ENCODE peak calls at places on chromosomes 4 and X, in four cellular contexts. A, H, R and S are unnamed samples.

GRCh38 chrX:40095588-40096394 is 2.0 kb downstream of the BCOR start:
- DNase-seq in A (no peak), H (peak; percentile 86), R (no peak), S (no peak)

GRCh38 chr4:107213880-107214279 is 177.8 kb upstream of the DKK2 start:
- DNase-seq in A (no peak), H (no peak), R (no peak), S (no peak)

GRCh38 chr4:4507403-4507802 is 34.4 kb downstream of the STX18 start:
- DNase-seq in A (no peak), H (no peak), R (no peak), S (no peak)

GRCh38 chrX:39133971-39134370 is 332.7 kb downstream of the MID1IP1 start:
- DNase-seq in A (no peak), H (no peak), R (no peak), S (no peak)

GRCh38 chr4:149997881-149998421 is 80.3 kb upstream of the DCLK2 start:
- DNase-seq in A (no peak), H (no peak), R (no peak), S (no peak)

GRCh38 chr4:40401646-40402045 is 66.5 kb downstream of the CHRNA9 start:
- DNase-seq in A (no peak), H (no peak), R (no peak), S (no peak)

GRCh38 chr4:144594471-144594986 is 51.4 kb upstream of the HHIP start:
- DNase-seq in A (no peak), H (no peak), R (no peak), S (no peak)

GRCh38 chr4:183362916-183363542 is 40.8 kb upstream of the CLDN24 start:
- DNase-seq in A (no peak), H (no peak), R (no peak), S (no peak)

GRCh38 chrX:71493111-71493613 is 39.7 kb upstream of the OGT start:
- DNase-seq in A (no peak), H (no peak), R (peak; percentile 7), S (no peak)

GRCh38 chr4:126071346-126072333 is 756.9 kb downstream of the FAT4 start:
- DNase-seq in A (no peak), H (no peak), R (no peak), S (no peak)

GRCh38 chr4:173958445-173958844 is 325.0 kb downstream of the FBXO8 start:
- DNase-seq in A (no peak), H (no peak), R (no peak), S (no peak)

GRCh38 chr4:54296548-54297203 is 67.6 kb downstream of the PDGFRA start:
- DNase-seq in A (no peak), H (no peak), R (no peak), S (no peak)

GRCh38 chr4:47837582-47838294 is at the start of gene CORIN:
- DNase-seq in A (no peak), H (peak; percentile 85), R (no peak), S (no peak)

GRCh38 chr4:41287005-41287404 is 30.3 kb downstream of the UCHL1 start:
- DNase-seq in A (no peak), H (no peak), R (no peak), S (no peak)

GRCh38 chrX:136273986-136274385 is 22.8 kb upstream of the MAP7D3 start:
- DNase-seq in A (no peak), H (no peak), R (no peak), S (no peak)

GRCh38 chr4:151202851-151203455 is 74.0 kb upstream of the PRSS48 start:
- DNase-seq in A (no peak), H (no peak), R (peak; percentile 22), S (no peak)

GRCh38 chrX:1385251-1385794 is 6.6 kb downstream of the SLC25A6 start:
- DNase-seq in A (peak; percentile 8), H (peak; percentile 35), R (no peak), S (no peak)

GRCh38 chrX:49067285-49068120 is 6.3 kb downstream of the PRAF2 start:
- DNase-seq in A (no peak), H (no peak), R (no peak), S (no peak)

GRCh38 chr4:106530816-106531215 is 162.2 kb upstream of the GIMD1 start:
- DNase-seq in A (no peak), H (no peak), R (no peak), S (no peak)

GRCh38 chr4:8238061-8238511 is 31.5 kb upstream of the HTRA3 start:
- DNase-seq in A (no peak), H (no peak), R (no peak), S (no peak)

GRCh38 chr4:8239661-8240060 is 29.9 kb upstream of the HTRA3 start:
- DNase-seq in A (no peak), H (peak; percentile 69), R (no peak), S (no peak)

GRCh38 chr4:8237256-8237989 is 32.1 kb upstream of the HTRA3 start:
- DNase-seq in A (no peak), H (peak; percentile 78), R (no peak), S (no peak)

GRCh38 chr4:8239226-8239625 is 30.3 kb upstream of the HTRA3 start:
- DNase-seq in A (no peak), H (peak; percentile 43), R (no peak), S (no peak)

GRCh38 chr4:8238515-8239053 is 31.0 kb upstream of the HTRA3 start:
- DNase-seq in A (peak; percentile 55), H (peak; percentile 76), R (no peak), S (no peak)
- TF ChIP-seq CTCF in A (peak; percentile 59), H (no peak), R (peak; percentile 35), S (no peak)

GRCh38 chr4:101597204-101597603 is 193.3 kb upstream of the BANK1 start:
- DNase-seq in A (no peak), H (no peak), R (no peak), S (no peak)
- TF ChIP-seq CTCF in A (peak; percentile 51), H (no peak), R (no peak), S (no peak)

DNA sequence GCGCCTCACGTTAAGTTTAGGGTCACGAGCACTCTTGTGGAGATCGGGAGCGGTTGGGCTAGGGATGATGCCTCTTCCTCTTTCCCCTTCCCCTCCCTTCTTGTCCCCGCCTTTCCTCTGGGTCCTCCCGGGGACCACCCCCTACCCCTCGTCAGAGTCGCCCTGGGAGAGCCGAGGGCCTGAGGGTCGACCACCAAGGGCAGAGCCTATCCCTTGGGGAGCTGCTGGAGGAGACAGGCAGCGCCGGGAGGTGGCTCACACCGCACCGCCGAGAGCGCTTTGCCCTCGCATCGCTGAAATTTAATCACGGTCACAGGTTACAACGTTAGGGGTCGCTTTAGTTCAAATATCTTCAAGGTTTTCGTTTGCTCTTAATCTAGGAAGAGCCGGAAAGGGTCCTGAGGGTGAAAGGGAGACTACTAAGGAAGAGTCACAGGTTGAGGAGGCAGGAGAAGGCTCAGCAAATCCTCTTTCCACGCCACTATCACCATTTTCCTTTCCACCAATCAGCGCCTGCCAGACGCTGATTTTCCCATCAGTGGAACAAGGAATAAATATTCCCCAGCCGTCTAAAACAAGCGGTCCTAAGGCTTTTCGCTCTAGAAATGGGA is 529 bp upstream of the SNCA start:
- DNase-seq in A (peak; percentile 59), H (peak; percentile 79), R (no peak), S (no peak)
- TF ChIP-seq CTCF in A (no peak), H (no peak), R (no peak), S (no peak)

GRCh38 chr4:7124643-7125442 is 57.0 kb upstream of the GRPEL1 start:
- DNase-seq in A (no peak), H (no peak), R (peak; percentile 31), S (peak; percentile 26)
- TF ChIP-seq CTCF in A (no peak), H (no peak), R (no peak), S (no peak)

DNA sequence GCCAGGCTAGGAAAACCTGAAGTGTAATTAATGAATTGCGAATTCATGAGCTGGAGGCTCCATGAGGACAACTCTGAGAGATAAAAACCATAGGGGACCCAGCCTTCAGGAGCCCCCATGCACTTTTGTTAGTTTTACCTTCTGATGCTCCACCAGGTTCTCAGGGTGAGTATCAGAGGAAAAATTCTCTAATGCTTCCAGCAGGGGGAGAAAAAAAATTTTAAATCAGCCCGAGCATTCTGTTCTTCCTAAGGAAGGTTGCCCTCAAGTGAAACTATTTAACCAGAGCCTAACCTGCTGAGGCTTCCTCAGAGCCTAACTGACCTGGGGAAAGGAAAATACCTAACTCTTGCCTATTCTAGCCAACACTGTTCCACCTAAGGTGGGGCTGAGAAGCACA is 552.6 kb downstream of the PPARGC1A start:
- DNase-seq in A (no peak), H (no peak), R (no peak), S (no peak)
- TF ChIP-seq CTCF in A (peak; percentile 56), H (no peak), R (no peak), S (no peak)

GRCh38 chrX:119757979-119758681 is at the start of gene SOWAHD:
- DNase-seq in A (peak; percentile 36), H (peak; percentile 84), R (no peak), S (no peak)

GRCh38 chrX:119757646-119757978 is 776 bp upstream of the SOWAHD start:
- DNase-seq in A (no peak), H (no peak), R (no peak), S (no peak)

GRCh38 chrX:119760026-119760902 is 1.9 kb downstream of the SOWAHD start:
- DNase-seq in A (no peak), H (no peak), R (no peak), S (no peak)

GRCh38 chrX:119759333-119759766 is 962 bp downstream of the SOWAHD start:
- DNase-seq in A (no peak), H (peak; percentile 64), R (no peak), S (no peak)

GRCh38 chrX:119758682-119759332 is 419 bp downstream of the SOWAHD start:
- DNase-seq in A (peak; percentile 21), H (peak; percentile 87), R (no peak), S (no peak)
- TF ChIP-seq CTCF in A (no peak), H (no peak), R (no peak), S (no peak)

GRCh38 chr4:177309525-177310371 is at the start of gene NEIL3:
- DNase-seq in A (peak; percentile 96), H (peak; percentile 99), R (peak; percentile 91), S (peak; percentile 78)
- TF ChIP-seq CTCF in A (no peak), H (no peak), R (no peak), S (no peak)

GRCh38 chr4:2886161-2886560 is 42.5 kb downstream of the ADD1 start:
- DNase-seq in A (no peak), H (no peak), R (no peak), S (no peak)
- TF ChIP-seq CTCF in A (no peak), H (no peak), R (no peak), S (no peak)

DNA sequence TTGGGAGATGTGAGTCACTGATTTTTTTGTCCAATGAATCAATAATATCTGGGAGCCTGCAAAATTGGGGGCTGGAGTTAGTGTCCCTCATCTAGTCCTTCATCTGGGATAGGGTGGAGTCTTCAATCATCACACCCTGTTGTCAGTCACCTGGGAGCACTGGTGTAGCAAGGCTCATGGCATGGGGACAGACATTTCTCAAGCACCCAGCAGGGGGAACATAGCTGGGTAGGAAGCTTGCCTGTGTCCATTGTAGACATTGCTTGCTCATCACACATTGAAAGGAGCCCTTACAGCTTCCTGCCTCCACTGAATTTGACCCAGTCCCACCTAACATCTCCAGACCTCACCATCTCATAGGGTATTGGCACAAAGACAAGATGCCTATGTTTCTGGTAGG is 61.2 kb downstream of the SEL1L3 start:
- DNase-seq in A (no peak), H (no peak), R (no peak), S (no peak)
- TF ChIP-seq CTCF in A (no peak), H (no peak), R (no peak), S (no peak)

DNA sequence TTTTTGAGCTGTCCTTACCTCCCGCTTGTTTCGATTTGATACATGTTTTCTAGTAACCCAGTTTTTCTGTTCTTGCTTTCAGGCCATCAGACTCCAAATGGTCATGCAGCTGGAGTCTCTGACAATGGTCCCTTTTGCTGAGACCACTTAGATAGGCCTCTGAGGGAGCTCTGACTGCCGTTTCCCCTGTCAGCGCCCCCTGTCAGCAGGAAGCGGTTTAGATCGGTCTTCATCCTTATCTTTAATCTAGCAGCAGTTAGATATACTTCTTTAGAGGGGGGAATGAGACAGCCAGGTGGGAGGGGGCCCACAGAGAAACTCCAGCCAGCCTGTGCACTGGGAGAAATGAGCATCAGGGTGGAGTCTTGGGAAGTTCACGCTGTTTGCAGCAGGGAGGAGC is 457.9 kb downstream of the GPAT3 start:
- DNase-seq in A (peak; percentile 23), H (peak; percentile 5), R (no peak), S (no peak)
- TF ChIP-seq CTCF in A (no peak), H (no peak), R (no peak), S (no peak)